ENCODE peak calls at places on chromosomes 2 and 18, in four cellular contexts. Y, B, S and Q are unnamed samples.

GRCh38 chr2:207772081-207772843 is 2.6 kb upstream of the FZD5 start:
- DNase-seq in Y (peak; percentile 47), B (peak; percentile 78), S (no peak), Q (no peak)

GRCh38 chr2:106323337-106324013 is 129.4 kb upstream of the UXS1 start:
- DNase-seq in Y (no peak), B (no peak), S (no peak), Q (no peak)

GRCh38 chr2:182436252-182436651 is 9.4 kb upstream of the PDE1A start:
- DNase-seq in Y (no peak), B (no peak), S (no peak), Q (no peak)

GRCh38 chr18:54626779-54627178 is 35.7 kb downstream of the DYNAP start:
- DNase-seq in Y (no peak), B (no peak), S (no peak), Q (no peak)

GRCh38 chr2:48715956-48716355 is 39.6 kb downstream of the LHCGR start:
- DNase-seq in Y (no peak), B (no peak), S (no peak), Q (no peak)

GRCh38 chr18:48227206-48227605 is 182.0 kb downstream of the ZBTB7C start:
- DNase-seq in Y (no peak), B (no peak), S (no peak), Q (no peak)

GRCh38 chr18:62324917-62325805 is at the start of gene TNFRSF11A:
- DNase-seq in Y (peak; percentile 57), B (peak; percentile 77), S (peak; percentile 89), Q (no peak)

GRCh38 chr2:24945907-24946306 is 25.8 kb downstream of the DNAJC27 start:
- DNase-seq in Y (no peak), B (no peak), S (no peak), Q (no peak)

GRCh38 chr2:236533343-236533742 is 36.3 kb upstream of the ACKR3 start:
- DNase-seq in Y (no peak), B (no peak), S (no peak), Q (no peak)

GRCh38 chr2:236538242-236538641 is 31.4 kb upstream of the ACKR3 start:
- DNase-seq in Y (no peak), B (no peak), S (no peak), Q (no peak)

GRCh38 chr2:236535024-236535423 is 34.6 kb upstream of the ACKR3 start:
- DNase-seq in Y (no peak), B (no peak), S (no peak), Q (no peak)

GRCh38 chr2:236541008-236541562 is 28.5 kb upstream of the ACKR3 start:
- DNase-seq in Y (no peak), B (no peak), S (no peak), Q (no peak)

DNA sequence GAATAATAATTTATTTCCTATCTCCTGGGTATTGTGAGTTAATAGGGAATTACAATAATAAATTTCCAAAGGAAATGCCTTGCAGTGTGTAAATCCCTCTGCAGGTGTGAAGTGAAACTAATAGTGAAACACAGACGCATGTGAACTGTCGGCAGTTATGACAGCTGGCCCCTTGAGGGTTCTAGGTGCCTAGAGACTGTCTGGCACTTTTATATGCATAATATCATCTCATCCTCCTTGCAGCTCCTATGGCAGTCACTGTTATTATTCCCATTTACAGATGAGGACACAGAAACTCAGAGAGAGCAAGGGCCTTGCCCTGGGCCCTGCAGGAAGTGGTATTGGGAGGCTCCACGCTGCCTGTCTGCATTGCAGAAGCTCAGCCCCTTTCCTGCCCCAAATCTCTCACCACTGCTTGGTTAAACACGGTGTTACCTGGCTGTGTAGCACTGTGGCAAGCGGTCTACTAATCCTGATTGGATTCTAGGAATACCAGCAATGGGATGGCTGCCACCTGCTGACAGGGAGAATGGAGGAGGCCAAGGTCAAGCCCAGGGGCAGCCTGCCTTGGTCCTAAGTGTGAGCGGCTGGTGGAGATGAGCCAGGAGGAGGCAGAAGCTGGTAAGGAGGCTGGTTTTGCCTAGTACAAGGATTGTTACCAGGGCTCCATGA is 32.8 kb upstream of the ACKR3 start:
- DNase-seq in Y (no peak), B (no peak), S (no peak), Q (no peak)
- TF ChIP-seq POLR2A in Y (no peak), B (no peak), S (no peak), Q (no peak)

GRCh38 chr2:121570665-121571055 is 40.0 kb downstream of the RNU4ATAC start:
- DNase-seq in Y (no peak), B (no peak), S (no peak), Q (no peak)

GRCh38 chr2:121567452-121567851 is 36.8 kb downstream of the RNU4ATAC start:
- DNase-seq in Y (no peak), B (no peak), S (no peak), Q (no peak)

GRCh38 chr2:121565389-121566250 is 34.9 kb downstream of the RNU4ATAC start:
- DNase-seq in Y (no peak), B (no peak), S (no peak), Q (no peak)

GRCh38 chr2:121570036-121570664 is 39.5 kb downstream of the RNU4ATAC start:
- DNase-seq in Y (no peak), B (no peak), S (no peak), Q (no peak)

DNA sequence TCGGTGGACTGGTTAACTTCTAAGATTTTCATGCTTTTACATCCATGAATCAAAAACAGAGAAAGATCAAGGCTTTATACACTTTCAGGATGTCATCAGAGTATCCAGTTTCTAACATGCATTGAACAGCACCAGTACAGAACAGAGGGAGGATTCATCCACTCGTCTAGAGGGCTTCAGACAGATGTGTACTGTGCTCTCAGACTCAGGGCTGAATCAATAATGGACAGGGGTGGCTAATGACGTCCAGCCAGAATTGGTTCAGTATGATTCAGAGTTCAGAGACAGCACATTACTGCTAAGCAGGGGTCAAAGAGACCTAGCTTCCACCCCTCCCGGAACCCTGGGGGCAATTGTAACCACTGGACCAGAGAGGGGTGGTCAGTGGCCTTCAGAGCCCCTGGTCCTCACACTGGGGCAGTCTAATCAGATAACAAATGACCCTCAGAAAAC is 37.3 kb downstream of the RNU4ATAC start:
- DNase-seq in Y (no peak), B (no peak), S (no peak), Q (peak; percentile 95)
- TF ChIP-seq PHF8 in Y (no peak), B (no peak), S (no peak), Q (no peak)

DNA sequence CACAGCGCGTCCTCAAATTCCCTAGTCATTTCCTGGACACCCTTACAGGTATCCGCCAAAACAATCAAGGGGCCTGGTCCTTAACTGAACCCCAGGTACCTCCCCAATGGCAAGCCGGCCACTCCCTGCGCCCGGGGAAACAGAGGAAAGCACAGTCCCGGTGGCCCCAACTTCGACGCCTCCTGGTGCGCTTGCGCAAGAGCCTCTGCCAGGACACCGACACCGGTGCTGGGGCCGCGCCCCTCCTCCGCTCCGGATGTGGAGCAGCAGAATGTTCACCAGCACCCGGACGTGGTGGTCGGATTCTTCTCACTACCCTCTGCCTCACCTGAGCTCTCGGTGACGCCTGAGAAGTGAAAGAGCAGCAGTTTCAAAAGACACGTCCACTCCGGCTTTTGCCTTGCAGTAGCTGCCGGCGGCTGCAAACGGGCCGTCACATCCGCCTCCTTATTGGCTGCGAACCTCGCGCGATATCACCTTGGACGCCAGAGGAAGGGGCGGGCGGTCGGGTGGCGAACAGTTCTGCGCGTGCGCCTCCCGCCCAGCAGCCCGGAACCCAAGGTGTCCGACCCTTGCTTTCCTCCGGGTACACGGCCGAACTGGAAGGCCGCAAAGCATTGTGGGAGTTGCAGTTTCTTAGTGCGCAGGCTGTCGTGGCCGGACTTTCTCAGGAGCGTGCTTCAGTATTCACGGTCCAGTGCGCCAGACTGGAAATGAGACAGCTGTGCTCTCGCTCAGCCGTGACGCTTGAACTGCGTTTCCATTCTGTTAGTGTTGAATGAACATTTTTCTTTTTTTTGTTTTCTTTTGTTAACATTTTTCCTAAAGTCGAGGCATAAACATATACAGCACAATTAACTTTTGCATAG is at the start of gene TXNDC9:
- DNase-seq in Y (peak; percentile 100), B (peak; percentile 97), S (peak; percentile 95), Q (peak; percentile 100)
- TF ChIP-seq POLR2A in Y (peak; percentile 76), B (peak; percentile 98), S (peak; percentile 91), Q (peak; percentile 97)

GRCh38 chr2:46939596-46940359 is 24.2 kb upstream of the MCFD2 start:
- DNase-seq in Y (no peak), B (no peak), S (no peak), Q (peak; percentile 23)
- TF ChIP-seq PHF8 in Y (no peak), B (no peak), S (no peak), Q (no peak)

DNA sequence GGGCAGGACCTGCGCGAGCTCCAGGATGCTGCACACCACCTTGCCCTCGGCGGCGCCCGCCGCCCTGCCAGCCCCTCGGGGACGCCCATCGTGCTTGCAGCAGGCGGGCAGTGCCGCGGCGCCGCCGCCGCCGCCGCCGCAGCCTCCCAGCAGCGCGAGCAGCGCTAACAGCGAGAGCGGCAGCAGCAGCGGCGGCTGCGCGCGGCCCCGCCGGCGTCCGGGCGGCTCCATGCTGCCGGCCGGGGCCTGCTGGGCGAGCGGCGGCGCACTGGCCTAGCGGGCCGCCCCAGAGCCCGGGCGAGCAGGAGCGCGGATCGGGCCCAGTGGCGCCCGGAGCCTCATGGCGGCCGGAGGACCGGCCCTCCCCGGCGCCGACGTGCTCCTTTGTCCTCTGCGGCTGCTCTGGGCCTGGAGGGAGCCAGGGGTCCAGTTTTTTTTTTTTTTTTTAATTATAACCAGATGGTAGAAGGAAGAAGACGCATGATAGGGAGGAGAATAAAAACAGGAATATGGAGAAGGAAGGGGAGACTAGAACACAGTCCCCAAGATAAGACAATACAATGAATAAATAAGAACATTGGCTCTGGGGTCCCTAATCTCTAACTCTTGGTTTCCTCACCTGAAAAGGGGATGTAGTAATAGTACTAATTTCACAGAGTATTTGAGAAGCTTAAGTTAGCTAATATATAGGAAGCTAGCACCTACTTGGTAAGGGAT is 17.1 kb upstream of the ANKRD62 start:
- DNase-seq in Y (peak; percentile 27), B (peak; percentile 49), S (no peak), Q (no peak)
- TF ChIP-seq POLR2A in Y (peak; percentile 38), B (no peak), S (no peak), Q (no peak)

GRCh38 chr2:241692448-241692847 is 5.8 kb upstream of the DTYMK start:
- DNase-seq in Y (peak; percentile 37), B (no peak), S (no peak), Q (no peak)

GRCh38 chr2:241690202-241690717 is 3.6 kb upstream of the DTYMK start:
- DNase-seq in Y (no peak), B (no peak), S (no peak), Q (no peak)

GRCh38 chr2:241686322-241686648 is 330 bp downstream of the DTYMK start:
- DNase-seq in Y (no peak), B (no peak), S (no peak), Q (no peak)

GRCh38 chr2:241689306-241689705 is 2.7 kb upstream of the DTYMK start:
- DNase-seq in Y (no peak), B (no peak), S (no peak), Q (no peak)

GRCh38 chr2:241686649-241687425 is at the start of gene DTYMK:
- DNase-seq in Y (peak; percentile 96), B (peak; percentile 95), S (peak; percentile 95), Q (peak; percentile 94)
- TF ChIP-seq PHF8 in Y (peak; percentile 83), B (peak; percentile 90), S (peak; percentile 97), Q (peak; percentile 87)